ENCODE peak calls at places on chromosomes 16 and 17, in nine cellular contexts. A, O, U, F, V, K, I, X and H are unnamed samples.

GRCh38 chr17:68981288-68981687 is 26.1 kb upstream of the ABCA8 start:
- DNase-seq in I (no peak), F (no peak), O (no peak), U (peak; percentile 3), X (no peak), V (no peak), A (no peak), K (peak; percentile 75), H (no peak)

GRCh38 chr16:75120253-75120652 is 3.7 kb upstream of the LDHD start:
- DNase-seq in X (no peak), U (no peak), O (no peak), A (no peak), I (no peak), K (no peak), F (no peak), V (no peak), H (no peak)

GRCh38 chr17:42246515-42246914 is 29.7 kb downstream of the STAT5B start:
- DNase-seq in X (no peak), A (peak; percentile 24), K (no peak), O (no peak), V (no peak), I (no peak), F (no peak), U (no peak), H (no peak)

GRCh38 chr16:21608647-21609328 is 9.4 kb downstream of the METTL9 start:
- DNase-seq in F (no peak), O (no peak), X (no peak), A (no peak), I (no peak), K (no peak), V (peak; percentile 16), U (no peak), H (no peak)

GRCh38 chr17:75473246-75473645 is 16.8 kb downstream of the TMEM94 start:
- DNase-seq in K (no peak), I (no peak), V (no peak), O (no peak), U (no peak), A (no peak), F (no peak), X (no peak), H (no peak)

GRCh38 chr16:89805136-89805905 is 11.1 kb downstream of the FANCA start:
- DNase-seq in O (no peak), V (no peak), F (no peak), U (peak; percentile 54), X (no peak), A (no peak), I (no peak), K (peak; percentile 43), H (no peak)

GRCh38 chr17:33142703-33143299 is 150.3 kb downstream of the ASIC2 start:
- DNase-seq in A (no peak), K (no peak), V (no peak), U (no peak), X (peak; percentile 47), O (peak; percentile 83), F (peak; percentile 59), I (no peak), H (peak; percentile 31)

GRCh38 chr17:79991140-79991923 is 44.3 kb downstream of the TBC1D16 start:
- DNase-seq in F (peak; percentile 95), V (peak; percentile 71), A (peak; percentile 83), U (peak; percentile 43), K (peak; percentile 50), O (peak; percentile 86), X (peak; percentile 90), I (peak; percentile 93), H (no peak)

GRCh38 chr17:44779211-44780025 is 20.6 kb downstream of the ADAM11 start:
- DNase-seq in U (peak; percentile 52), A (peak; percentile 86), F (peak; percentile 87), O (peak; percentile 80), V (peak; percentile 70), X (peak; percentile 87), I (peak; percentile 87), K (peak; percentile 36), H (no peak)

GRCh38 chr16:24915019-24915418 is 69.3 kb downstream of the SLC5A11 start:
- DNase-seq in I (no peak), X (no peak), F (no peak), V (no peak), O (no peak), A (no peak), K (no peak), U (no peak), H (no peak)

GRCh38 chr17:50501054-50501453 is 7.2 kb upstream of the MYCBPAP start:
- DNase-seq in K (no peak), X (peak; percentile 65), A (no peak), I (no peak), F (no peak), U (no peak), O (peak; percentile 57), V (no peak), H (no peak)

GRCh38 chr17:74404218-74404617 is 27.7 kb upstream of the GPRC5C start:
- DNase-seq in A (no peak), X (no peak), K (no peak), O (no peak), U (no peak), I (no peak), F (no peak), V (no peak), H (no peak)

GRCh38 chr17:54172096-54172495 is 349.4 kb downstream of the KIF2B start:
- DNase-seq in X (no peak), K (no peak), F (no peak), U (no peak), I (no peak), O (no peak), A (no peak), V (no peak), H (no peak)
- H3K4me3 ChIP-seq in X (no peak overlapping the region), K (no peak overlapping the region), F (no peak overlapping the region), U (no peak overlapping the region), I (no peak overlapping the region), O (no peak overlapping the region), A (no peak overlapping the region), V (no peak overlapping the region), H (no peak overlapping the region)

GRCh38 chr17:56594528-56595418 is 1.3 kb downstream of the NOG start:
- DNase-seq in U (no peak), X (peak; percentile 58), F (peak; percentile 36), K (no peak), I (peak; percentile 11), A (peak; percentile 25), V (peak; percentile 6), O (peak; percentile 50), H (no peak)

GRCh38 chr17:56592487-56593072 is 919 bp upstream of the NOG start:
- DNase-seq in I (peak; percentile 67), X (peak; percentile 82), V (peak; percentile 46), K (no peak), O (peak; percentile 88), U (no peak), F (peak; percentile 82), A (peak; percentile 74), H (no peak)

GRCh38 chr17:56595831-56596740 is 2.6 kb downstream of the NOG start:
- DNase-seq in K (no peak), X (peak; percentile 88), F (peak; percentile 43), A (peak; percentile 20), I (no peak), V (no peak), U (no peak), O (peak; percentile 91), H (no peak)

GRCh38 chr17:56593073-56593740 is at the start of gene NOG:
- DNase-seq in A (peak; percentile 49), O (peak; percentile 81), X (peak; percentile 86), F (peak; percentile 82), U (no peak), V (peak; percentile 7), I (peak; percentile 36), K (no peak), H (no peak)

GRCh38 chr17:56593741-56594527 is 435 bp downstream of the NOG start:
- DNase-seq in A (peak; percentile 45), V (peak; percentile 11), X (peak; percentile 68), I (peak; percentile 56), O (peak; percentile 85), K (no peak), U (no peak), F (peak; percentile 64), H (no peak)
- H3K4me3 ChIP-seq in A (peak overlapping the region; percentile 83), V (peak overlapping the region; percentile 67), X (peak overlapping the region; percentile 63), I (peak overlapping the region; percentile 16), O (peak overlapping the region; percentile 67), K (peak overlapping the region; percentile 41), U (peak overlapping the region; percentile 67), F (peak overlapping the region; percentile 52), H (peak overlapping the region; percentile 74)

DNA sequence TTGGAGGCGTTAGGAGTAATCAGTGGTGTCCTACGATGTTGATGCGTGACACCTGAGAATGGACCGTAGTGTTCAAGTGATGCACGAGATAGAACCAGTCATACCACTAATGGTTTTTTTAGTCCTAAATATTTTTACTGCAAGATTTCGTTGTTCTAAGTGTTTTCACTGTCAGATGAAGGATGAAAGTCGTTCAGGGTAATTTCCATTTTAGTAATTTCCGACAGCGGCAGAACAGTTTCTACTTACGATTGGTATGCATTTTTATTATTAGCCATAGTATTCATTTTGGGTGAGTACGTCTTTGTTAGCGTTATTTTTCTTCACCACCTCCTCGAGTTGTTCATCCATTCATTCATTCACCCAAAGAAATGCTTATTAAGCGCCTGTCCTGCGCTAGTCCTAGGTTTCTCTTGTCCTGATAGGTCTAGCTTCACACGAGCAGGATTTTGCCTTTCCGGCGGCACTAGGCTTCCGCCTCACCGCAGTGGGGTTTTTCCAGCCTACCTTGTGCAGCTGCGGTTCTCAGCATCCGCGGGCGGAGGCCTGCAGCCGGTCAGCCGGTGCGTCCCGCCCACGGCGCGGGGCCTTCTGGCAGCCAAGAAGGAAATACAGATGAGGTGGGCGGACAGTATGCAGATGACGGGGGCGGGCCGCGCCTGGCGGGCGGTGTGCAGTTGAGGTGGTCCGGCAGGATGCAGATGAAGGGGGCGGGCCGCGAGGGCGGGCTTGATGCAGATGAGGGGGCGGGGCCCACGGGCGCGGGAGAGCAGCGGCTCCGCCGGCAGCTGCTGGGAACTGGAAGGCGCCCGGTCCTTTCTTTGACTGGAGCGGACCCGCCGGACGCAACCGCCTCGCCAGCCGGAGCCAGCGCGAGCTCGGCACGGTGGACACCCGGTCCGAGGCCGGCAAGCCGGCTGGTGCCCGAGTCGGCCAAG is 146.4 kb downstream of the SPECC1 start:
- DNase-seq in A (peak; percentile 95), F (peak; percentile 99), U (peak; percentile 89), O (peak; percentile 98), V (peak; percentile 95), K (peak; percentile 90), I (peak; percentile 95), X (peak; percentile 100), H (peak; percentile 92)
- H3K4me3 ChIP-seq in A (peak overlapping the region; percentile 70), F (peak overlapping the region; percentile 53), U (peak overlapping the region; percentile 78), O (peak overlapping the region; percentile 62), V (peak overlapping the region; percentile 57), K (peak overlapping the region; percentile 74), I (peak overlapping the region; percentile 14), X (peak overlapping the region; percentile 47), H (peak overlapping the region; percentile 92)

GRCh38 chr17:36722903-36723263 is 121.5 kb downstream of the MRM1 start:
- DNase-seq in V (no peak), X (no peak), F (no peak), I (no peak), U (no peak), O (no peak), K (no peak), A (no peak), H (no peak)

GRCh38 chr17:36720131-36720530 is 118.7 kb downstream of the MRM1 start:
- DNase-seq in K (no peak), F (no peak), A (no peak), O (no peak), I (peak; percentile 62), U (no peak), X (no peak), V (no peak), H (no peak)

GRCh38 chr17:36723459-36723858 is 122.1 kb downstream of the MRM1 start:
- DNase-seq in K (no peak), X (no peak), U (no peak), V (no peak), F (no peak), O (no peak), A (no peak), I (no peak), H (no peak)

GRCh38 chr17:36721560-36722120 is 120.3 kb downstream of the MRM1 start:
- DNase-seq in I (no peak), F (no peak), O (no peak), X (peak; percentile 33), K (no peak), V (no peak), U (no peak), A (no peak), H (no peak)

GRCh38 chr17:36722121-36722902 is 120.9 kb downstream of the MRM1 start:
- DNase-seq in K (no peak), A (peak; percentile 75), O (peak; percentile 87), I (peak; percentile 62), F (peak; percentile 71), V (peak; percentile 78), X (peak; percentile 87), U (no peak), H (no peak)
- H3K4me3 ChIP-seq in K (peak overlapping the region; percentile 32), A (peak overlapping the region; percentile 61), O (peak overlapping the region; percentile 17), I (no peak overlapping the region), F (peak overlapping the region; percentile 55), V (peak overlapping the region; percentile 73), X (peak overlapping the region; percentile 33), U (peak overlapping the region; percentile 44), H (peak overlapping the region; percentile 7)